ENCODE peak calls at places on chromosomes 1 and 21, in nine cellular contexts. V is body of pancreas, E is heart left ventricle, T is stomach, H is IMR-90, Z is transverse colon, J is ovary, W is A549, P is Peyer's patch. F is an unnamed sample.

GRCh38 chr21:42561742-42562141 is 48.1 kb downstream of the SLC37A1 start:
- DNase-seq in T (no peak), E (peak; percentile 33), W (no peak), J (peak; percentile 4), V (peak; percentile 27), P (peak; percentile 62), H (no peak), Z (peak; percentile 44), F (no peak)

GRCh38 chr1:63827411-63828321 is 53.8 kb downstream of the ROR1 start:
- DNase-seq in T (no peak), Z (no peak), V (no peak), P (no peak), J (no peak), H (peak; percentile 25), W (no peak), E (no peak), F (no peak)

GRCh38 chr1:79847715-79848114 is 841.2 kb upstream of the ADGRL4 start:
- DNase-seq in H (no peak), W (no peak), P (no peak), E (peak; percentile 49), J (peak; percentile 11), T (no peak), V (no peak), Z (no peak), F (no peak)

GRCh38 chr1:38858833-38859560 is 575 bp downstream of the RRAGC start:
- DNase-seq in Z (peak; percentile 79), T (peak; percentile 76), W (peak; percentile 18), H (peak; percentile 59), P (peak; percentile 86), V (peak; percentile 75), E (peak; percentile 77), J (peak; percentile 48), F (peak; percentile 30)

GRCh38 chr1:1425753-1426495 is 4.8 kb upstream of the ANKRD65 start:
- DNase-seq in H (no peak), V (no peak), T (no peak), J (no peak), W (peak; percentile 23), E (peak; percentile 47), P (no peak), Z (no peak), F (no peak)

GRCh38 chr21:25501448-25501847 is 105.8 kb downstream of the MRPL39 start:
- DNase-seq in W (no peak), J (no peak), T (no peak), V (no peak), E (no peak), Z (no peak), P (no peak), H (no peak), F (no peak)

GRCh38 chr1:65688215-65688566 is 104.5 kb upstream of the PDE4B start:
- DNase-seq in V (no peak), T (no peak), W (no peak), Z (no peak), E (no peak), P (no peak), H (no peak), J (no peak), F (no peak)

GRCh38 chr1:59236949-59237545 is 59.8 kb upstream of the FGGY start:
- DNase-seq in T (no peak), P (no peak), Z (no peak), J (no peak), W (no peak), V (no peak), H (peak; percentile 23), E (no peak), F (no peak)

GRCh38 chr1:200982071-200982945 is 41.2 kb downstream of the KIF21B start:
- DNase-seq in P (no peak), E (no peak), J (no peak), T (no peak), H (peak; percentile 52), W (no peak), Z (no peak), V (no peak), F (no peak)

GRCh38 chr21:31382060-31382459 is 38.0 kb upstream of the TIAM1 start:
- DNase-seq in E (no peak), Z (no peak), W (no peak), P (no peak), V (no peak), H (no peak), T (no peak), J (no peak), F (no peak)

GRCh38 chr1:8552820-8553397 is 235.0 kb downstream of the SLC45A1 start:
- DNase-seq in Z (no peak), E (no peak), H (no peak), J (no peak), T (no peak), V (no peak), W (no peak), P (no peak), F (no peak)

DNA sequence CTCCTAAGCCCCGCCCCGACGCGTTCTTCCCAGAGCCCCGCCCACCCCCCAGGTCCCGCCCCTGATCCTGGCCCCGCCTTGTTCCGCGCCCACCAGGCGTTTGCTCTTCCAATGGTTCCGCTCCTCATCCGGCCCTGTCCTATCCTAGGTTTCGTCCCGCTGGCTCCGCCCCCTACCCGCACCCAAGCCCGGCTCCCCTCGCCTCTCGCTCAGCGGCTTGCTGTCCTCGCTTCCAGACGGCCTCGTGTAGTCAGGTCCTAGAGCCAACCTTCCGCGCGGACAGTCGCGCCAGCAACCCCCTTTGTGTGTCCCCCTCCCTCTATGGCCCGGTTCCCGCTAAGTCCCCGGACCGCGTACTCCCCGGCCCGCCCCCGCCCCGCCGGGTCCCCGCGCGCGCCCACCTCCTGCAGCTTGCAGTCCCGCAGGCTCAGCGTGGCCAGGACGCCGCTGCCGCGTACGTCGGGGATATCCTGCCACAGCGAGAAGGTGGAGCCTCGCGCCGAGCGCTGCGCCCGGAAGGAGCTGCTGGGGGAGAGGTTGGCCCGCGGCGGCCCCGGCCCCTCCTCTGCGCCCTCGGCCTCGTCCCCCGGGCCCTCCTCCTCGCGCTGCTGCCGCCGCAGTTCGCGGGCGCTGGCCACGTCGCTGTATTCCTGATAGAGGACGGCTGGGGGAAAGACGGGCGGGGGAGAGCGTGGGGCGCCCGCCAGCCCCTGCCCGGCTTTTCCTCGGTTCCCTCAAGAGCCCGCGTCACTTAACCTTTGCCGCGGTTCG is 5.7 kb downstream of the ARHGEF19 start:
- DNase-seq in Z (peak; percentile 98), W (peak; percentile 97), E (peak; percentile 98), H (peak; percentile 98), P (peak; percentile 98), J (peak; percentile 99), T (peak; percentile 98), V (peak; percentile 99), F (peak; percentile 94)
- TF ChIP-seq POLR2A in Z (peak; percentile 85), W (peak; percentile 85), E (no peak), H (peak; percentile 89), P (peak; percentile 45), J (peak; percentile 52), T (no peak), V (peak; percentile 60), F (peak; percentile 69)

GRCh38 chr1:223259462-223259861 is 104.5 kb downstream of the SUSD4 start:
- DNase-seq in E (no peak), H (no peak), J (no peak), W (no peak), P (no peak), V (no peak), Z (no peak), T (no peak), F (no peak)

GRCh38 chr1:223258751-223259177 is 105.2 kb downstream of the SUSD4 start:
- DNase-seq in Z (no peak), V (peak; percentile 30), J (peak; percentile 62), E (no peak), P (no peak), W (peak; percentile 80), H (peak; percentile 77), T (peak; percentile 39), F (no peak)

GRCh38 chr1:223260712-223261111 is 103.3 kb downstream of the SUSD4 start:
- DNase-seq in Z (no peak), J (no peak), V (no peak), P (no peak), W (no peak), E (no peak), T (no peak), H (no peak), F (no peak)

GRCh38 chr1:223256034-223256433 is 107.9 kb downstream of the SUSD4 start:
- DNase-seq in E (no peak), H (no peak), W (no peak), V (no peak), Z (no peak), J (no peak), P (no peak), T (no peak), F (no peak)

DNA sequence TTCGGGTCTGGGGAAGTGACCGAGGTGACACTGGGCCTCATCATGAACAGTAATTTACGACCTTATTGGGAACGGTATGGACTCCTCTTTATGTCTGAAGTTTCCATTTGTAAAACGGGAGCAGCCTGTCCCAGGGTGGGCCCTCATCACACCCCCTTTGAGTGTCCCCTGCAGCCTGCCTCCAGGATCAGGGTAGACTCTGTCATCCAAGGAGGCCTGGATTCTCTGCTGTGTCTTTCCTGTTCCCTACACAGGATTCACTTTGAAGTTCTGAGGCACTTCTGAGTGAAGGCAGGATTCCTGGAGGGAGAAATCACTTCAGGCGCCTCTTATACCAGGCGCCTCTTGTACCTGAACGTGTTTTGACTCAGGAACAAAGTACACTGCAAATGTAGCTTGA is 106.1 kb downstream of the SUSD4 start:
- DNase-seq in P (no peak), H (no peak), Z (no peak), T (no peak), E (no peak), J (no peak), W (no peak), V (no peak), F (no peak)
- TF ChIP-seq CTCF in P (no peak), H (no peak), Z (no peak), T (no peak), E (no peak), J (no peak), W (no peak), V (no peak), F (no peak)

DNA sequence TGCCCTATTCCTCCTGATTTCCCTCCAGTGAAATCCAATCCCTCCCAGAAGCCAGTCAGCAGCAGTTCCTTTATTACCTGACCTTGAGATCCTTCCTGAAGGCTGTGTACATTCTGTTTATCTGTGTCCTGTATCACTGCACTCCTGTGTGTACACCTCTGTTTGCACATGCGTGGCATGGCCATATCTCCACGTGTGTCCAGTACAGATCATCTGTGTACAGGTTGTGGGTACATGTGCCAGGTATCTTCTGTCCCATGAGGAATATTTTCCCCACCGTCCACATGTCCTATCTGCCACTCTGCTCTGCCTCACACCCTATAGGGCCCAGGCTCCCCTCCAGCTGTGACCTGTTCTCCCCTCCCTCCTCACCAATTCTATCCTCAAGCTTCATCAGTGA is 2.8 kb downstream of the CDC42SE1 start:
- DNase-seq in V (peak; percentile 22), Z (peak; percentile 45), J (no peak), W (no peak), E (no peak), T (no peak), H (no peak), P (peak; percentile 60), F (no peak)
- H3K4me3 ChIP-seq in V (no peak overlapping the region), Z (no peak overlapping the region), J (no peak overlapping the region), W (no peak overlapping the region), E (no peak overlapping the region), T (peak overlapping the region; percentile 80), H (no peak overlapping the region), P (no peak overlapping the region), F (no peak overlapping the region)

DNA sequence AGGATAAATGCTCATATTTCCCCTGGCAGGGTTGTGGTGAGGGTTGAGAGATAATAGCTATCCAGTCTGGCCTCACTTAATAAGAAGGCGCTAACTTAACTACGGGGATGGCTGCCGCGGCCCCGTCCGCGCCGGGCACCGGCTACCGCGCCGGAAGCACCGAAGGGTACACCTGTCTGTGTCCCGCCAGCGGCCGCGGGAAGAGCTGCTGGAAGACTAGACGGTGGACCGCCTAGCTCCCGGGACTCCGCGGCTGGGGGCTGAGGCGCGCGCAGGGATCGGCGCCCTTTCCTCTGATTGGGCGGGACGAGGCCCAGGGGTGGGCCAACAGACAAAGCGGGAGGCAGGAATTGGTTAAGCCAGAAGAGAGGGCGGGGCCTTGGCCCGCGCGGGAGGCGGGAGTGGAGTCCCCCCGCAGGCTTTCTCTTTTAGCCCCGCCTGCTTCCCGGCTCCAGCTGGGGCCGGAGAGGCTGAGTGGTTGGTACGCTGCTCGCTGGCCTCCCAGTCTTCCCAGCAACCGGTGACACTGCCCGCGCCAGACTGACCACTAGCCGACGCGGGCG is at the start of gene ZNF672:
- DNase-seq in T (peak; percentile 99), W (peak; percentile 97), E (peak; percentile 99), J (peak; percentile 99), H (peak; percentile 97), V (peak; percentile 99), Z (peak; percentile 98), P (peak; percentile 99), F (peak; percentile 97)
- TF ChIP-seq POLR2A in T (no peak), W (peak; percentile 87), E (peak; percentile 80), J (peak; percentile 90), H (no peak), V (peak; percentile 83), Z (peak; percentile 95), P (peak; percentile 74), F (no peak)

F was measured in tibial nerve.